ENCODE peak calls at places on chromosomes 5 and 9, in seven cellular contexts. R is AG04450; P is AG20443; O is GM12891; L is CD8-positive, alpha-beta T cell; U is ELF-1; G is GM23248. T is an unnamed sample.

GRCh38 chr5:150612405-150612804 is 28.1 kb upstream of the SYNPO start:
- DNase-seq in R (no peak), P (no peak), O (no peak), L (no peak), U (no peak), G (no peak), T (no peak)

GRCh38 chr9:97788763-97789663 is 64.0 kb upstream of the FOXE1 start:
- DNase-seq in R (no peak), P (peak), O (no peak), L (no peak), U (no peak), G (peak), T (no peak)

GRCh38 chr5:500491-500890 is 23.8 kb downstream of the SLC9A3 start:
- DNase-seq in R (no peak), P (no peak), O (no peak), L (no peak), U (no peak), G (no peak), T (no peak)

GRCh38 chr9:89884356-89885083 is 279.7 kb downstream of the GADD45G start:
- DNase-seq in R (no peak), P (no peak), O (no peak), L (no peak), U (no peak), G (no peak), T (no peak)

GRCh38 chr5:122291000-122291592 is 20.9 kb upstream of the SNCAIP start:
- DNase-seq in R (no peak), P (no peak), O (no peak), L (no peak), U (peak), G (peak), T (peak)

GRCh38 chr5:68332546-68332945 is 117.0 kb downstream of the PIK3R1 start:
- DNase-seq in R (no peak), P (no peak), O (no peak), L (no peak), U (no peak), G (peak), T (peak)

GRCh38 chr5:171639966-171640365 is 145.7 kb upstream of the SMIM23 start:
- DNase-seq in R (peak), P (no peak), O (no peak), L (no peak), U (no peak), G (peak), T (no peak)

GRCh38 chr5:131563434-131564228 is 71.4 kb downstream of the RAPGEF6 start:
- DNase-seq in R (no peak), P (no peak), O (no peak), L (no peak), U (peak), G (no peak), T (no peak)

T was measured in foreskin fibroblast.